ENCODE peak calls at places on chromosomes 5 and 9, in nine cellular contexts. B is cardiac muscle cell, V is A673, R is suprapubic skin, N is lower leg skin, D is cardiac fibroblast, H is HFF-Myc, J is GM06990, G is NB4. T is an unnamed sample.

GRCh38 chr5:101306391-101307137 is 403.5 kb upstream of the ST8SIA4 start:
- DNase-seq in B (no peak), V (no peak), R (no peak), N (no peak), D (no peak), H (no peak), J (no peak), G (no peak), T (no peak)

GRCh38 chr5:159605585-159605984 is 275.3 kb upstream of the IL12B start:
- DNase-seq in B (peak), V (no peak), R (no peak), N (no peak), D (peak), H (no peak), J (no peak), G (no peak), T (peak)

GRCh38 chr5:59709833-59710232 is 183.7 kb downstream of the PDE4D start:
- DNase-seq in B (peak), V (peak), R (no peak), N (no peak), D (peak), H (peak), J (no peak), G (no peak), T (peak)

GRCh38 chr5:151719228-151719861 is 32.6 kb upstream of the SPARC start:
- DNase-seq in B (peak), V (peak), R (no peak), N (peak), D (peak), H (no peak), J (no peak), G (peak), T (peak)

GRCh38 chr5:116865651-116866050 is 291.0 kb upstream of the SEMA6A start:
- DNase-seq in B (no peak), V (no peak), R (no peak), N (no peak), D (no peak), H (no peak), J (no peak), G (no peak), T (no peak)

GRCh38 chr5:154567155-154567554 is 89.1 kb upstream of the HAND1 start:
- DNase-seq in B (no peak), V (no peak), R (no peak), N (peak), D (no peak), H (no peak), J (no peak), G (no peak), T (no peak)

GRCh38 chr5:163567811-163568210 is 62.4 kb downstream of the MAT2B start:
- DNase-seq in B (no peak), V (no peak), R (no peak), N (no peak), D (no peak), H (no peak), J (no peak), G (no peak), T (no peak)

GRCh38 chr5:3107118-3107517 is 355.6 kb upstream of the IRX2 start:
- DNase-seq in B (no peak), V (no peak), R (no peak), N (peak), D (no peak), H (no peak), J (no peak), G (no peak), T (no peak)

GRCh38 chr5:160747963-160748362 is 104.0 kb downstream of the ATP10B start:
- DNase-seq in B (no peak), V (no peak), R (no peak), N (no peak), D (no peak), H (no peak), J (no peak), G (no peak), T (no peak)

GRCh38 chr5:137957948-137958347 is 68.7 kb downstream of the PKD2L2 start:
- DNase-seq in B (peak), V (no peak), R (no peak), N (no peak), D (no peak), H (peak), J (no peak), G (no peak), T (no peak)

GRCh38 chr5:62308439-62308838 is 2.4 kb downstream of the KIF2A start:
- DNase-seq in B (no peak), V (no peak), R (no peak), N (no peak), D (no peak), H (no peak), J (no peak), G (no peak), T (no peak)

GRCh38 chr5:178208540-178209227 is 4.4 kb downstream of the HNRNPAB start:
- DNase-seq in B (no peak), V (no peak), R (no peak), N (no peak), D (no peak), H (no peak), J (no peak), G (peak), T (no peak)

GRCh38 chr5:125446986-125447385 is 700.5 kb upstream of the ZNF608 start:
- DNase-seq in B (peak), V (no peak), R (no peak), N (no peak), D (peak), H (peak), J (no peak), G (no peak), T (peak)

GRCh38 chr9:137126786-137127185 is 12.2 kb upstream of the GRIN1 start:
- DNase-seq in B (no peak), V (no peak), R (no peak), N (no peak), D (no peak), H (no peak), J (no peak), G (peak), T (no peak)
- H3K4me3 ChIP-seq in B (no peak), V (no peak), R (peak), N (no peak), D (no peak), H (no peak), J (peak), G (peak), T (no peak)

GRCh38 chr9:127158995-127159801 is 36.8 kb upstream of the ANGPTL2 start:
- DNase-seq in B (peak), V (peak), R (no peak), N (peak), D (peak), H (peak), J (no peak), G (peak), T (peak)
- TF ChIP-seq CTCF in B (no peak), V (peak), R (no peak), N (no peak), D (peak), H (peak), J (no peak), G (no peak), T (peak)

DNA sequence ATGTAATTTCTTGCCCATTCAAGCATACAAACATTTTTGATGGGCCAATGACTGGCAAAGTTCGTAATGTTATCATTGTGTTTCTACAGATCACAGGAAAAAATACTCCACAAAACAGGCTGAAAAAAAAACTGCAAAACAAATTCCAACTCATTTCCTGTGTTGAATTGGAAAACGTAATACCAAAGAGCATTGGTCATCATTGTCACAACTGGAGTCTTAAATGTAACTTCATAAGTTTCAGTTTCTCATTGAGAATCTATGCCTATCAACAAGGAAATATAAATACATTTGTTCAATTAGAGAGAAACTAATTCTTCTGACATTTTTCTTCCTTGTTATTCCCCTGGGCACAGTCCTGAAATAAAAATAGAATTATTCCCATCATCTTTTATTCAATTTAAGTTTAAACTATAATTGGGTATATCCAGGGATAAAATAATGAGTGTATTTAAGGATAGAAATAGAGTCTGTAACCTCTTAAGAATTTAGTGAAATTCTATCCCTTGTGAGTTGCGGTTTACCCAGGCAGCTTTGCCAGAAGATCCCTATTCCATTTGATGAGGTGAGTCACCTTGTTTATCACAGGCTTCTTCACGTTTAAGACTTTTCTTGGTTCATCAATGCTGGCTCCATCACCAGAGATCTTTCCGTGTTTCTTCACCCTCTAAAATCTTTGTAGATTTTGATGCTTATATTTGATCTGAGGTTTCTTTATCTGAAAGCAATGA is 112.7 kb upstream of the ITGA1 start:
- DNase-seq in B (peak), V (no peak), R (no peak), N (no peak), D (peak), H (no peak), J (no peak), G (no peak), T (peak)
- H3K4me3 ChIP-seq in B (no peak), V (no peak), R (no peak), N (no peak), D (no peak), H (no peak), J (no peak), G (no peak), T (no peak)

DNA sequence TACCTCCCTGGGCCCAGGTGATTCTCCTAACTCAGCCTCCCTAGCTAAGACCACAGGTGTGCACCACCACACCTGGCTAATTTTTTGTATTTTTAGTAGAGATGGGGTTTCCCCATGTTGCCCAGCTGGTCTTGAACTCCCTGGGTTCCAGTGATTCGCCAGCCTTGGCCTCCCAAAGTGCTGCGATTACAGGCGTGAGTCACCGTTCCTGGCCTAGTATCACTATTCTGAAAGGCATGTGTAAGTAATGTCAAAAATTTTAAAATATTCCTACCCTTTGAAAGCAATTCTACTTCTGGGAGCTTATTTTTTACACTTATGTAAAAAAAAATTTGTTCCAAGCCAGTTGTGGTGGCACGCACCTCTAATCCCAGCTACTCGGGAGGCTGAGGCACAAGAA is 27.1 kb upstream of the TLE1 start:
- DNase-seq in B (peak), V (no peak), R (no peak), N (no peak), D (peak), H (no peak), J (no peak), G (no peak), T (peak)
- TF ChIP-seq CTCF in B (no peak), V (no peak), R (no peak), N (no peak), D (no peak), H (no peak), J (no peak), G (no peak), T (no peak)

DNA sequence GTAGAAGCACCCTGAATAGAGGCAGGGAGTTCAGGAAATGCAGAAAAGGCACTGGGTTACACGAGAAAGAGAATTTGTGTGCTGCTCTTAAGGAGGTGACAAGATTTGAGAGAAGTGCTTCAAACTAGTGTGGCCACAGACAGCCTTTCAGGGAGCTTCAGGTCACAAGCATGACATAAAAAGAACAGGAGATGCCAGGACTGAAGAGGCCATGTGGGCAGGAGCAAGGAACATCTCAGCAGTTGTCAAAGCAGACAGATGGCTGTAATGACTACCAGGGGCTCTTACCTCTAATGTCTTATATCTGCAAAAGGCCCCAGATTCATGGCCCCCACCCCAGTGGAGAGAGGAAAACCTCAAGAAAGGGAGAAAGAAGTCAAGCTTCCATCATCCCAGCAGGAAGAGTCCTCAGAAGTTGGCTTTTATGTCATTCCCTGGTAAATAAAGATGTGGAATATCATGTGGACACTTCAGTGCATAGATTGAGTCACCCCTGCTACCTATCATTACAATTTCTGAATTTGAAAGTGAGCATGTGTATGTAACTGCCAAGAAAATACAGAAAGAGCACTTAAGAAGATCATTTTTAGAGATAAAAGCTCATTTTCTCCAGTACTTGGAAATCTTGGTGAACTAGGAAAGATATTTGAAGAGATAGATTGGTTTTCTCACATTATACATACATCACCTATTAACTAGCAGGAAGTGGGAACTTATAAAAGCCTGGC is 214.4 kb upstream of the RORB start:
- DNase-seq in B (no peak), V (no peak), R (no peak), N (no peak), D (no peak), H (no peak), J (no peak), G (no peak), T (no peak)
- H3K4me3 ChIP-seq in B (no peak), V (no peak), R (no peak), N (no peak), D (no peak), H (no peak), J (no peak), G (no peak), T (no peak)